ENCODE peak calls at places on chromosomes 7 and 10, in nine cellular contexts. F, V, R, C, P, Q, U, S and Y are unnamed samples.

GRCh38 chr10:112716924-112717348 is 233.1 kb upstream of the TCF7L2 start:
- DNase-seq in F (peak; percentile 36), V (peak; percentile 79), R (no peak), C (no peak), P (no peak), Q (no peak), U (no peak), S (peak; percentile 11), Y (no peak)

GRCh38 chr7:127158659-127159058 is 94.1 kb downstream of the GRM8 start:
- DNase-seq in F (no peak), V (no peak), R (no peak), C (no peak), P (no peak), Q (no peak), U (no peak), S (no peak), Y (no peak)

GRCh38 chr10:72223743-72224101 is 7.6 kb upstream of the ASCC1 start:
- DNase-seq in F (no peak), V (peak; percentile 62), R (no peak), C (no peak), P (no peak), Q (no peak), U (no peak), S (no peak), Y (peak; percentile 1)

GRCh38 chr10:128125416-128125943 is 743 bp downstream of the MKI67 start:
- DNase-seq in F (no peak), V (no peak), R (no peak), C (peak; percentile 34), P (no peak), Q (no peak), U (no peak), S (no peak), Y (no peak)

GRCh38 chr10:102230264-102230860 is 4.3 kb downstream of the ELOVL3 start:
- DNase-seq in F (no peak), V (peak; percentile 78), R (no peak), C (peak; percentile 28), P (no peak), Q (peak; percentile 62), U (no peak), S (peak; percentile 43), Y (no peak)

GRCh38 chr10:34957531-34957930 is 132.6 kb downstream of the CUL2 start:
- DNase-seq in F (no peak), V (no peak), R (no peak), C (no peak), P (no peak), Q (no peak), U (no peak), S (no peak), Y (no peak)

GRCh38 chr10:104548090-104548489 is 93.0 kb upstream of the SORCS3 start:
- DNase-seq in F (no peak), V (peak; percentile 22), R (no peak), C (no peak), P (no peak), Q (no peak), U (no peak), S (peak; percentile 19), Y (no peak)

GRCh38 chr7:9945882-9946281 is 1027.8 kb upstream of the PHF14 start:
- DNase-seq in F (no peak), V (no peak), R (no peak), C (no peak), P (no peak), Q (no peak), U (no peak), S (no peak), Y (no peak)

GRCh38 chr7:126699707-126700106 is 553.0 kb downstream of the GRM8 start:
- DNase-seq in F (no peak), V (no peak), R (no peak), C (no peak), P (no peak), Q (no peak), U (no peak), S (no peak), Y (no peak)

GRCh38 chr10:103491729-103492364 is 1.7 kb upstream of the NEURL1 start:
- DNase-seq in F (peak; percentile 40), V (peak; percentile 96), R (peak; percentile 53), C (no peak), P (peak; percentile 92), Q (no peak), U (no peak), S (peak; percentile 93), Y (no peak)

GRCh38 chr10:79387974-79388850 is 40.9 kb downstream of the PPIF start:
- DNase-seq in F (peak; percentile 9), V (no peak), R (peak; percentile 55), C (peak; percentile 10), P (no peak), Q (no peak), U (no peak), S (no peak), Y (no peak)

GRCh38 chr10:86775056-86775858 is 18.8 kb downstream of the BMPR1A start:
- DNase-seq in F (no peak), V (peak; percentile 54), R (no peak), C (no peak), P (no peak), Q (no peak), U (no peak), S (no peak), Y (no peak)

GRCh38 chr10:89182894-89183293 is 24.2 kb downstream of the CH25H start:
- DNase-seq in F (no peak), V (no peak), R (no peak), C (no peak), P (no peak), Q (no peak), U (no peak), S (no peak), Y (no peak)

GRCh38 chr7:113175525-113176097 is 57.3 kb upstream of the SMIM30 start:
- DNase-seq in F (no peak), V (peak; percentile 28), R (no peak), C (no peak), P (peak; percentile 5), Q (no peak), U (no peak), S (no peak), Y (no peak)

GRCh38 chr10:10514790-10515189 is 502.9 kb upstream of the CELF2 start:
- DNase-seq in F (no peak), V (no peak), R (no peak), C (no peak), P (no peak), Q (no peak), U (no peak), S (no peak), Y (no peak)

GRCh38 chr7:105806592-105807266 is 69.7 kb downstream of the ATXN7L1 start:
- DNase-seq in F (peak; percentile 43), V (peak; percentile 82), R (no peak), C (peak; percentile 76), P (no peak), Q (no peak), U (no peak), S (peak; percentile 84), Y (peak; percentile 32)

GRCh38 chr10:43390791-43391190 is 18.2 kb downstream of the HNRNPF start:
- DNase-seq in F (no peak), V (peak; percentile 69), R (peak; percentile 26), C (no peak), P (no peak), Q (peak; percentile 21), U (no peak), S (peak; percentile 51), Y (no peak)

GRCh38 chr10:36110097-36110496 is 468.0 kb upstream of the FZD8 start:
- DNase-seq in F (no peak), V (no peak), R (no peak), C (no peak), P (no peak), Q (no peak), U (no peak), S (no peak), Y (no peak)

GRCh38 chr10:42979181-42979580 is 97.7 kb upstream of the RET start:
- DNase-seq in F (no peak), V (no peak), R (no peak), C (no peak), P (no peak), Q (no peak), U (no peak), S (no peak), Y (no peak)

GRCh38 chr10:30357075-30357801 is 8.2 kb upstream of the MTPAP start:
- DNase-seq in F (no peak), V (no peak), R (no peak), C (no peak), P (no peak), Q (no peak), U (no peak), S (no peak), Y (no peak)

GRCh38 chr7:128398016-128398840 is 11.6 kb downstream of the IMPDH1 start:
- DNase-seq in F (peak; percentile 57), V (peak; percentile 59), R (peak; percentile 67), C (peak; percentile 41), P (no peak), Q (no peak), U (no peak), S (peak; percentile 82), Y (no peak)

GRCh38 chr10:65570143-65571010 is 1355.5 kb upstream of the LRRTM3 start:
- DNase-seq in F (peak; percentile 17), V (peak; percentile 59), R (no peak), C (no peak), P (no peak), Q (peak; percentile 61), U (peak; percentile 56), S (peak; percentile 58), Y (no peak)

GRCh38 chr7:98802088-98802780 is 67.6 kb downstream of the TMEM130 start:
- DNase-seq in F (no peak), V (no peak), R (no peak), C (peak; percentile 21), P (peak; percentile 10), Q (no peak), U (no peak), S (no peak), Y (peak; percentile 74)

GRCh38 chr7:157032644-157033482 is 22.4 kb upstream of the MNX1 start:
- DNase-seq in F (no peak), V (no peak), R (peak; percentile 67), C (no peak), P (no peak), Q (no peak), U (no peak), S (no peak), Y (no peak)

GRCh38 chr10:78672898-78673297 is 395.9 kb upstream of the ZMIZ1 start:
- DNase-seq in F (no peak), V (peak; percentile 6), R (no peak), C (no peak), P (peak; percentile 24), Q (no peak), U (no peak), S (peak; percentile 61), Y (no peak)

GRCh38 chr7:18570890-18571478 is 75.4 kb downstream of the HDAC9 start:
- DNase-seq in F (no peak), V (peak; percentile 77), R (no peak), C (no peak), P (no peak), Q (no peak), U (no peak), S (peak; percentile 60), Y (no peak)

GRCh38 chr7:17521437-17521836 is 223.0 kb downstream of the AHR start:
- DNase-seq in F (no peak), V (peak; percentile 92), R (no peak), C (no peak), P (no peak), Q (no peak), U (no peak), S (peak; percentile 38), Y (no peak)

GRCh38 chr7:7100432-7100849 is 81.9 kb upstream of the C1GALT1 start:
- DNase-seq in F (no peak), V (peak; percentile 38), R (no peak), C (no peak), P (no peak), Q (no peak), U (peak; percentile 77), S (no peak), Y (no peak)

GRCh38 chr10:70619271-70620019 is 16.9 kb upstream of the PRF1 start:
- DNase-seq in F (no peak), V (peak; percentile 58), R (no peak), C (no peak), P (peak; percentile 31), Q (no peak), U (peak; percentile 40), S (peak; percentile 46), Y (no peak)

GRCh38 chr10:6514844-6515780 is 65.0 kb downstream of the PRKCQ start:
- DNase-seq in F (no peak), V (no peak), R (no peak), C (no peak), P (no peak), Q (no peak), U (peak; percentile 71), S (no peak), Y (no peak)

GRCh38 chr10:16891375-16892313 is 74.4 kb upstream of the RSU1 start:
- DNase-seq in F (peak; percentile 44), V (peak; percentile 67), R (no peak), C (peak; percentile 59), P (peak; percentile 86), Q (peak; percentile 55), U (no peak), S (peak; percentile 63), Y (no peak)